ENCODE peak calls at places on chromosome 11, in six cellular contexts. I is GM12878, U is HCT116, H is SK-N-SH, Z is HepG2, A is K562. R is an unnamed sample.

GRCh38 chr11:83773950-83774880 is 488.0 kb upstream of the CCDC90B start:
- DNase-seq in I (no peak), A (no peak), Z (no peak), U (no peak), H (no peak), R (no peak)

GRCh38 chr11:102971766-102972165 is 16.2 kb upstream of the MMP13 start:
- DNase-seq in A (no peak), Z (no peak), U (no peak), H (no peak), I (no peak), R (no peak)

GRCh38 chr11:90468923-90469322 is 246.1 kb upstream of the CHORDC1 start:
- DNase-seq in Z (no peak), I (no peak), A (no peak), H (no peak), U (no peak), R (no peak)

GRCh38 chr11:2699185-2699530 is 636 bp downstream of the KCNQ1OT1 start:
- DNase-seq in A (no peak), Z (no peak), H (peak), U (no peak), I (no peak), R (peak)

GRCh38 chr11:134727204-134727603 is 315.2 kb upstream of the B3GAT1 start:
- DNase-seq in I (no peak), U (peak), Z (no peak), A (peak), H (no peak), R (no peak)

GRCh38 chr11:129427376-129427775 is 51.7 kb downstream of the BARX2 start:
- DNase-seq in H (no peak), Z (peak), A (no peak), I (no peak), U (no peak), R (no peak)

GRCh38 chr11:130642994-130643393 is 194.5 kb downstream of the ADAMTS15 start:
- DNase-seq in A (no peak), U (no peak), Z (no peak), H (no peak), I (no peak), R (no peak)

GRCh38 chr11:1946812-1947480 is at the start of gene MRPL23:
- DNase-seq in U (no peak), I (no peak), A (no peak), H (no peak), Z (no peak), R (no peak)

GRCh38 chr11:44464741-44465140 is 100.7 kb upstream of the CD82 start:
- DNase-seq in Z (peak), A (no peak), H (no peak), I (no peak), U (peak), R (peak)

GRCh38 chr11:1398506-1399235 is 8.9 kb downstream of the BRSK2 start:
- DNase-seq in U (no peak), A (no peak), I (no peak), H (no peak), Z (no peak), R (no peak)

DNA sequence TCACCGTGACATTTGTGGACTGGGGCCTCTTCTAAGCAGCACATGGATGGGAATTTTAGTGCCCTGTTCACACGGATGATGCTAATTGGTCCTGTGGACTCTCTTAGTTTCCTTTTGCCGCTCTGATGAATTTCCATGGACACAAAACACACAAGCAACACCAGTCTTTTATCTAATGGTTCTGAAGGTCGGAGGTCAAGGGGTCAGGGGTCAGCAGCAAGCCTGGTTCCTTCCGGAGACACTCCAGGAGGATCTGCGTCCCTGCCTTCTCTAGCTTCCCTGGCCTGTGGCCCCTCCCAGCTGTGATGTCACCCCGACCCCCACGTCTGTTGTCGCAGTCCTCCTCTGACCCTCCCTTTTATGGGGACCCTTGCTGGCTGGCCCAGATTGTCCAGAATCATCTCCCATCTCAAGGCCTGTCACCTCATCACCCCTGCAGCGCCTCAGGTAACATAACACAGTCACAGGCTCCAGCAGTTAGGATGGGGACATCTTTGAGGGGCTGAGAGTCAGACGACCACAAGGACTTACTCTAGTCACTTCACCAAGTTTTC is 6.8 kb downstream of the NADSYN1 start:
- DNase-seq in U (no peak), H (no peak), A (no peak), I (no peak), Z (no peak), R (no peak)
- H3K4me3 ChIP-seq in U (no peak), H (no peak), A (no peak), I (no peak), Z (no peak), R (no peak)

GRCh38 chr11:64865286-64866172 is 12.9 kb downstream of the EHD1 start:
- DNase-seq in U (no peak), Z (no peak), A (no peak), H (no peak), I (no peak), R (no peak)

GRCh38 chr11:64864473-64865285 is 13.7 kb downstream of the EHD1 start:
- DNase-seq in H (no peak), U (no peak), I (no peak), Z (no peak), A (peak), R (no peak)

GRCh38 chr11:64864135-64864472 is 14.3 kb downstream of the EHD1 start:
- DNase-seq in U (no peak), Z (no peak), H (no peak), A (no peak), I (no peak), R (no peak)

GRCh38 chr11:64862914-64863313 is 15.5 kb downstream of the EHD1 start:
- DNase-seq in H (no peak), U (no peak), I (no peak), Z (no peak), A (no peak), R (no peak)

DNA sequence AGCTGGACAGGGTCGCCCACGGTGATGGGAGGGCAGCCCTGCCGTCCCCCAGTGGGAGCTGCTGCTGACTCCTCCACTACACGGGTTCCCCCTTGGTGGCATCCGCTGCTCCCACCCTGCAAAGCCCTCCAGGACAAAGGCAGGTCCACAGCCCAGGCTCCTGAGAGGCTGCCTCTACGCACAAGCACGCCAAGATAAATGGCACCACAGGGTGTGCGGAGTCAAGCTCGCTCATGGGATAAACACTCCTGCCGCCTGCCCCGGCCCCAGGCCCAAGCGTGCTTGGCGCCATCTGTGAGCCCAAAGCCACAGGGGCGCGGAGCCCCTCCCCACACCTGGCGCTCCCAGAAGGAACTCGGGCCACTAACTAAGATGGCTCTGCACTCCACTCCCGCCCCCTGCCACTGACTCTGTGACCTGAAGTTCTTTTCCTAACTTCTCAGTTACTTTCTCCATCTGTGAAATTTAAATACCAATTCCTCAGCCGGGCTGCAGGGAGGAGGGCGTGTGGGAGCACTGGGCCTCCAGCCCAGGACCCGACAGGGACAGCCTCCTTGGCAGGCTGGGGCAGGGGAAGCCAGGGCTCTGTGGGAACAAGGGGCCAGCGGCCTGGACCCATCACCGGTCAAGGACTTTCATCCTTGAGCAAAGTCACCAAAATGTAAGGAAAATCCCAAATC is 14.9 kb downstream of the EHD1 start:
- DNase-seq in A (no peak), H (no peak), U (no peak), I (no peak), Z (no peak), R (no peak)
- H2AFZ ChIP-seq in A (no peak), H (no peak), U (no peak), I (no peak), Z (no peak), R (no peak)

DNA sequence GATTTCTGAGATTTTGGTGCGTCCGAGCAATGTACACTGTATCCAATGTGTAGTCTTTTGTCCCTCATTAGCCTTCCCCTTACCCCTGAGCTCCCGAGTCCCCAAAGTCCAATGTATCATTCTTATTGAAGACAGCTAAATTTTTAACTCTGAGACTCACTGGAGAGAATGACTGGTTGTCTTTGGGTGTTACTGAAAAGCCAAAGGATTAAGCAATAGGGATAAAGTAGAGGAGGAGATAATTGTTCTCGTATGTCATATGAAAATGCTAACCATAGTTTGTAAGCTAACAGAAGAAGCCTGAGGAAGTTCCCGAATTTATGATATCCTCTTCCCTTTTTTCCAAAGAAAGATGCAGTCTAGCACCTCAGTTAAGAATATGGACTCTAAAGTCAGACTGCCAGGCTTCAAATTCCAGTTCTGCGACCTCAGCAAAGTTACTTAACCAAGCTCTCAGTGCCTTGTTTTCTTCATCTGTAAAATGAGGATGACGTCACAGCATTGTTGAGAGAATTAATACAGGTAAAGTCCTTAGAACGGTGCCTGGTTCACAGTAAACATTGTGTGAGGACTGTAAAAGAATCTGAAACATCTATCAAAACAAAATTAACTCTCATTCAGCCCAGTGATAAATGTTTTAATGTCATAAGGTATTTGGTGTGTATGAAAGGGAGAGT is 1.6 kb upstream of the MSANTD2 start:
- DNase-seq in U (no peak), I (no peak), A (no peak), Z (no peak), H (no peak), R (no peak)
- TF ChIP-seq REST in U (no peak), I (no peak), A (no peak), Z (no peak), H (no peak), R (no peak)

GRCh38 chr11:65855927-65856363 is 2.0 kb downstream of the CFL1 start:
- DNase-seq in H (no peak), U (no peak), I (no peak), A (no peak), Z (no peak), R (no peak)
- H3K4me3 ChIP-seq in H (peak), U (peak), I (peak), A (peak), Z (peak), R (peak)

GRCh38 chr11:72635309-72635915 is 38.8 kb downstream of the PDE2A start:
- DNase-seq in H (no peak), Z (no peak), I (no peak), A (no peak), U (no peak), R (no peak)

GRCh38 chr11:72639475-72640375 is 34.5 kb downstream of the PDE2A start:
- DNase-seq in H (no peak), U (no peak), I (no peak), A (no peak), Z (no peak), R (no peak)

GRCh38 chr11:72635931-72636330 is 38.3 kb downstream of the PDE2A start:
- DNase-seq in A (no peak), Z (no peak), H (no peak), U (no peak), I (no peak), R (peak)

GRCh38 chr11:72637926-72638325 is 36.3 kb downstream of the PDE2A start:
- DNase-seq in Z (no peak), H (peak), U (no peak), A (no peak), I (no peak), R (no peak)

DNA sequence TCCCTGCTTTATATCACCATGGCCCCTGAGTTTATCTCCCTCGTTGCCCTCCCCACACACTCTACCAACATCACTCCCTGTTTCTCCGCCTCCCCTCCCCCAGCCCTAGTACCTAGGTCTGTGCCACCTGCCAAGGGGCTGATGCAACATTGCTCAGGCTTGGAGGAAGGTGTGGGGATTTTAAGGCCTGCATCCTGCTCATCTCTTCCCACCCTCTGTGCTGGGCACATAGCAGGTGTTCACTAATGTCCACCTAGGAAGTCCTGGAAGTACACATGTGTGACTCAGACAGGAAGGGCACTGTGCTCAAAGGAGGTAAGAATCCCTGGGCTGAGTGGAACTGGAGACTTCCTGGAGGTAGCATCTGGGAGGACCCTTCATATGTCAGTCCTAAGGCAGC is 37.0 kb downstream of the PDE2A start:
- DNase-seq in Z (no peak), U (peak), A (no peak), I (no peak), H (no peak), R (no peak)
- H2AFZ ChIP-seq in Z (no peak), U (no peak), A (no peak), I (no peak), H (no peak), R (no peak)

GRCh38 chr11:4926607-4927006 is 2.5 kb upstream of the OR51G1 start:
- DNase-seq in Z (no peak), A (no peak), I (no peak), H (no peak), U (no peak), R (no peak)
- TF ChIP-seq REST in Z (no peak), A (no peak), I (no peak), H (no peak), U (no peak), R (no peak)

GRCh38 chr11:20025331-20025840 is 134.9 kb downstream of the DBX1 start:
- DNase-seq in U (no peak), A (no peak), Z (no peak), I (no peak), H (no peak), R (peak)
- H3K4me3 ChIP-seq in U (no peak), A (no peak), Z (peak), I (no peak), H (no peak), R (peak)

DNA sequence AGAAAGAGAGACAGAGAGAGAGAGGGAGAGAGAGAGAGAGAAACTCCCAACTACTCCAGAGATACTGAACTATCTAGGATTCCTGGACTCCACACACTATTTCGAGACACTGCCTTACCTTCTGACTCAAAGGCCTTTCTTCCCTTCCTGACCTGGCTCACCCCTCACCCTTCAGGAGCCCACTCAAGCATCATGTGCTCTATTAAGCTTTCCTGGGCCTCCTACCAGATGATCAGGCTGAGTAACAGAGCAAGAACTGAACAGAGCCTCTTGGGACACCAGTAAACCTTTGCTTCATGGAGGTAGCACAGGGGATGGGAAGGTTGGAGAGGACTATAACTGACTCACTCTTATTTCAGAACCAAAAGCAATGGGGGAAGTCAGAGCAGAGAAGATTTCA is 31.4 kb downstream of the PLEKHA7 start:
- DNase-seq in A (no peak), H (no peak), Z (no peak), I (no peak), U (no peak), R (no peak)
- H2AFZ ChIP-seq in A (no peak), H (no peak), Z (no peak), I (no peak), U (no peak), R (no peak)

DNA sequence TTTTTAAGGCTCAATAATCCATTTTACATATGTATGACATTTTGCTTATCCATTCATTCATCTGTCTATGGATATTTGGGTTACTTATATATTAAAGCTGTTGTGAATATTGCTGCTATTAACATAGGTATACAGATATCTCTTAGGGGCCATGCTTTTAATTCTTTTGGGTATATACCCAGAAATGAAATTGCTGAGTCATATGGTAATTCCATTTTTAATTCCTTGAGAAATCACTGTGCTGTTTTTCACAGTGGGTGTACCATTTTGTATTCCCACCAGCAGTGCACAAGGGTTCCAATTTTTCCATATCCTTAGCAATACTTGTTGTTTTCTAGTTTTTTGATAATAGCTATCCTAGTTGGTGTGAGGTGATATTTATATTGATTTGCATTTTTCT is 19.0 kb downstream of the PRMT3 start:
- DNase-seq in I (no peak), Z (no peak), A (no peak), U (no peak), H (no peak), R (no peak)
- TF ChIP-seq REST in I (no peak), Z (no peak), A (no peak), U (no peak), H (no peak), R (no peak)

R was measured in GM23338.